ENCODE peak calls at places on chromosome 4, in six cellular contexts. V, F, A, N, Z and E are unnamed samples.

GRCh38 chr4:173575482-173576152 is 45.6 kb upstream of the HAND2 start:
- ATAC-seq in F (no peak), Z (no peak), A (no peak), N (peak), V (no peak), E (no peak)

GRCh38 chr4:151197258-151197657 is 79.7 kb upstream of the PRSS48 start:
- ATAC-seq in N (no peak), Z (no peak), V (peak), A (no peak), F (no peak), E (no peak)

GRCh38 chr4:9968472-9968871 is 52.8 kb downstream of the SLC2A9 start:
- ATAC-seq in A (no peak), F (no peak), V (no peak), N (no peak), Z (no peak), E (no peak)

GRCh38 chr4:70183168-70183939 is 12.2 kb upstream of the ODAM start:
- ATAC-seq in N (peak), A (no peak), V (peak), Z (peak), F (no peak), E (no peak)

GRCh38 chr4:150518559-150518958 is 63.4 kb upstream of the MAB21L2 start:
- ATAC-seq in V (no peak), Z (no peak), N (no peak), F (peak), A (peak), E (peak)

GRCh38 chr4:24010994-24011393 is 121.1 kb upstream of the PPARGC1A start:
- ATAC-seq in N (no peak), Z (no peak), V (no peak), F (no peak), A (no peak), E (no peak)

GRCh38 chr4:142696334-142697122 is 149.6 kb downstream of the INPP4B start:
- ATAC-seq in Z (peak), N (peak), V (no peak), F (peak), A (peak), E (peak)

GRCh38 chr4:113406723-113407016 is 354.9 kb downstream of the CAMK2D start:
- ATAC-seq in Z (no peak), A (no peak), F (no peak), V (no peak), N (no peak), E (no peak)

GRCh38 chr4:159428293-159428692 is 325.4 kb downstream of the RAPGEF2 start:
- ATAC-seq in F (no peak), Z (no peak), N (no peak), V (no peak), A (no peak), E (no peak)

GRCh38 chr4:160213377-160213776 is 1110.5 kb downstream of the RAPGEF2 start:
- ATAC-seq in V (no peak), A (no peak), F (no peak), Z (no peak), N (no peak), E (no peak)

GRCh38 chr4:177271091-177271490 is 38.6 kb upstream of the NEIL3 start:
- ATAC-seq in Z (no peak), A (no peak), V (no peak), F (no peak), N (no peak), E (no peak)

GRCh38 chr4:137609693-137610450 is 77.6 kb upstream of the PCDH18 start:
- ATAC-seq in Z (no peak), V (no peak), F (no peak), A (no peak), N (no peak), E (no peak)

GRCh38 chr4:165096776-165097175 is 15.9 kb downstream of the TMEM192 start:
- ATAC-seq in Z (no peak), A (no peak), V (no peak), F (no peak), N (peak), E (no peak)

GRCh38 chr4:121665371-121665770 is 31.4 kb downstream of the ANXA5 start:
- ATAC-seq in V (no peak), F (no peak), A (no peak), Z (no peak), N (peak), E (no peak)

GRCh38 chr4:10457255-10457801 is at the start of gene ZNF518B:
- ATAC-seq in Z (peak), F (peak), A (peak), V (peak), N (peak), E (peak)

GRCh38 chr4:6471303-6472007 is 959 bp downstream of the PPP2R2C start:
- ATAC-seq in Z (no peak), F (no peak), N (no peak), A (no peak), V (no peak), E (no peak)

GRCh38 chr4:54930226-54930625 is 195.2 kb downstream of the KDR start:
- ATAC-seq in N (no peak), A (no peak), V (no peak), Z (no peak), F (peak), E (peak)

GRCh38 chr4:155679343-155679742 is 12.7 kb downstream of the GUCY1A1 start:
- ATAC-seq in Z (no peak), A (no peak), F (no peak), V (peak), N (no peak), E (no peak)

GRCh38 chr4:151692443-151692782 is 68.4 kb downstream of the GATB start:
- ATAC-seq in N (peak), A (no peak), Z (no peak), V (peak), F (peak), E (no peak)